ENCODE peak calls at places on chromosomes 6 and 20, in seven cellular contexts. W, J, L, Y, D, N and B are unnamed samples.

GRCh38 chr6:134288538-134289203 is 29.2 kb downstream of the SGK1 start:
- DNase-seq in W (no peak), J (peak; percentile 61), L (peak; percentile 15), Y (no peak), D (no peak), N (no peak), B (no peak)

GRCh38 chr20:59948828-59949720 is 8.9 kb downstream of the FAM217B start:
- DNase-seq in W (peak; percentile 29), J (peak; percentile 69), L (peak; percentile 69), Y (peak; percentile 71), D (peak; percentile 81), N (peak; percentile 70), B (peak; percentile 57)

GRCh38 chr6:72724545-72724944 is 102.7 kb downstream of the KCNQ5 start:
- DNase-seq in W (no peak), J (no peak), L (no peak), Y (no peak), D (peak; percentile 61), N (peak; percentile 34), B (no peak)

GRCh38 chr6:97473979-97474378 is 191.0 kb upstream of the MMS22L start:
- DNase-seq in W (no peak), J (no peak), L (no peak), Y (peak; percentile 3), D (peak; percentile 45), N (peak; percentile 2), B (no peak)

GRCh38 chr6:125910518-125910917 is 46.1 kb upstream of the HINT3 start:
- DNase-seq in W (no peak), J (peak; percentile 11), L (no peak), Y (no peak), D (no peak), N (no peak), B (no peak)

GRCh38 chr20:10672579-10673127 is 1.1 kb downstream of the JAG1 start:
- DNase-seq in W (no peak), J (peak; percentile 58), L (peak; percentile 70), Y (peak; percentile 64), D (peak; percentile 71), N (peak; percentile 24), B (peak; percentile 51)

GRCh38 chr6:146123611-146124010 is 94.7 kb downstream of the GRM1 start:
- DNase-seq in W (no peak), J (no peak), L (no peak), Y (no peak), D (no peak), N (no peak), B (no peak)

GRCh38 chr20:33681728-33682353 is 4.3 kb downstream of the E2F1 start:
- DNase-seq in W (no peak), J (no peak), L (no peak), Y (no peak), D (no peak), N (peak; percentile 40), B (no peak)

GRCh38 chr6:146770965-146771735 is 172.4 kb downstream of the ADGB start:
- DNase-seq in W (no peak), J (no peak), L (no peak), Y (no peak), D (no peak), N (peak; percentile 22), B (no peak)

GRCh38 chr6:106156863-106157262 is 70.7 kb downstream of the PRDM1 start:
- DNase-seq in W (no peak), J (no peak), L (no peak), Y (no peak), D (no peak), N (no peak), B (no peak)

GRCh38 chr20:21564127-21564773 is 50.4 kb upstream of the NKX2-2 start:
- DNase-seq in W (no peak), J (no peak), L (no peak), Y (no peak), D (no peak), N (no peak), B (no peak)

GRCh38 chr20:62367136-62367482 is at the start of gene LAMA5:
- DNase-seq in W (no peak), J (peak; percentile 59), L (peak; percentile 89), Y (peak; percentile 79), D (peak; percentile 70), N (peak; percentile 69), B (peak; percentile 81)

GRCh38 chr6:43499028-43499815 is 10.9 kb downstream of the LRRC73 start:
- DNase-seq in W (no peak), J (no peak), L (no peak), Y (no peak), D (no peak), N (no peak), B (no peak)

GRCh38 chr6:154154389-154154967 is 115.4 kb downstream of the OPRM1 start:
- DNase-seq in W (peak; percentile 62), J (peak; percentile 71), L (peak; percentile 88), Y (peak; percentile 88), D (peak; percentile 83), N (peak; percentile 66), B (no peak)

GRCh38 chr6:28768187-28768913 is 155.4 kb downstream of the TRIM27 start:
- DNase-seq in W (no peak), J (no peak), L (no peak), Y (no peak), D (no peak), N (no peak), B (no peak)

GRCh38 chr6:161251345-161251744 is 22.5 kb downstream of the AGPAT4 start:
- DNase-seq in W (no peak), J (no peak), L (no peak), Y (no peak), D (no peak), N (no peak), B (no peak)

GRCh38 chr6:56193846-56194245 is 53.5 kb downstream of the COL21A1 start:
- DNase-seq in W (no peak), J (peak; percentile 27), L (no peak), Y (no peak), D (no peak), N (no peak), B (no peak)

GRCh38 chr6:10413850-10414765 is 766 bp downstream of the TFAP2A start:
- DNase-seq in W (no peak), J (peak; percentile 69), L (peak; percentile 46), Y (peak; percentile 66), D (no peak), N (no peak), B (peak; percentile 63)

GRCh38 chr6:37540390-37540789 is 40.7 kb upstream of the CCDC167 start:
- DNase-seq in W (no peak), J (no peak), L (no peak), Y (peak; percentile 48), D (peak; percentile 60), N (no peak), B (no peak)

GRCh38 chr6:34015576-34015975 is 130.3 kb downstream of the GRM4 start:
- DNase-seq in W (no peak), J (no peak), L (no peak), Y (peak; percentile 82), D (no peak), N (no peak), B (no peak)

GRCh38 chr6:142871910-142872331 is 73.1 kb downstream of the HIVEP2 start:
- DNase-seq in W (no peak), J (peak; percentile 68), L (peak; percentile 60), Y (no peak), D (no peak), N (no peak), B (no peak)

GRCh38 chr6:18269253-18269652 is 4.9 kb upstream of the DEK start:
- DNase-seq in W (no peak), J (peak; percentile 62), L (no peak), Y (no peak), D (no peak), N (peak; percentile 15), B (no peak)

GRCh38 chr20:49482621-49483017 is at the start of gene KCNB1:
- DNase-seq in W (no peak), J (peak; percentile 52), L (peak; percentile 93), Y (peak; percentile 94), D (no peak), N (peak; percentile 19), B (peak; percentile 43)

GRCh38 chr6:37339911-37340638 is 13.7 kb upstream of the RNF8 start:
- DNase-seq in W (no peak), J (no peak), L (no peak), Y (no peak), D (no peak), N (no peak), B (no peak)

GRCh38 chr6:75604294-75604693 is 2.6 kb downstream of the SENP6 start:
- DNase-seq in W (no peak), J (no peak), L (no peak), Y (no peak), D (no peak), N (no peak), B (no peak)

GRCh38 chr6:28953039-28953872 is 29.5 kb upstream of the TRIM27 start:
- DNase-seq in W (peak; percentile 36), J (peak; percentile 85), L (peak; percentile 81), Y (peak; percentile 67), D (peak; percentile 88), N (peak; percentile 74), B (peak; percentile 61)

GRCh38 chr6:139349464-139350020 is 24.9 kb downstream of the CITED2 start:
- DNase-seq in W (no peak), J (peak; percentile 71), L (no peak), Y (no peak), D (no peak), N (no peak), B (peak; percentile 5)

GRCh38 chr6:132188865-132189264 is 212.4 kb downstream of the MOXD1 start:
- DNase-seq in W (peak; percentile 6), J (peak; percentile 66), L (no peak), Y (no peak), D (no peak), N (no peak), B (no peak)
- H3K4me3 ChIP-seq in W (no peak overlapping the region), J (no peak overlapping the region), L (no peak overlapping the region), Y (no peak overlapping the region), D (no peak overlapping the region), N (no peak overlapping the region), B (no peak overlapping the region)

DNA sequence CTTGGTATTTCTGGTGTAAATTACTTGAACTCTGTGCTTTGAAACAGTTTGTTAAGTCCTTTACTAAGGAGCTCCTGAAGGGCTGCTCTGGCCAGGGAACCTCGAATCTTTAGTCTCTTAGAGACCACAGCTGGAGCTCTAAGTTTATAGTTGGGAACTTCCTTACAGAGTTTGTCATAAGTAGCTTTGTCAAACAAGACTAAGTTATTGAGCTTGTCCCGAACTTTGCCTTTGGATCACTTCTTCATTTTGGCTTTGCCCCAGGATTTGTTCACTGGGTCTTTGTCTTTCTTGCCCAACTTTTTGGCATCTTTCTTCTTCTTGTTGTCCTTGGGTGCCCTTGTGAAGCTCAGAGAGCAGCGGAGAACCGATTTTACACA is 64.8 kb downstream of the FAM50B start:
- DNase-seq in W (no peak), J (peak; percentile 66), L (no peak), Y (no peak), D (no peak), N (no peak), B (no peak)
- H3K9me2 ChIP-seq in W (no peaks in the 10 kb centered on the region), J (no peaks in the 10 kb centered on the region), L (no peaks in the 10 kb centered on the region), Y (peaks cover 3% of the 10 kb centered on the region), D (no peaks in the 10 kb centered on the region), N (no peaks in the 10 kb centered on the region), B (no peaks in the 10 kb centered on the region)

DNA sequence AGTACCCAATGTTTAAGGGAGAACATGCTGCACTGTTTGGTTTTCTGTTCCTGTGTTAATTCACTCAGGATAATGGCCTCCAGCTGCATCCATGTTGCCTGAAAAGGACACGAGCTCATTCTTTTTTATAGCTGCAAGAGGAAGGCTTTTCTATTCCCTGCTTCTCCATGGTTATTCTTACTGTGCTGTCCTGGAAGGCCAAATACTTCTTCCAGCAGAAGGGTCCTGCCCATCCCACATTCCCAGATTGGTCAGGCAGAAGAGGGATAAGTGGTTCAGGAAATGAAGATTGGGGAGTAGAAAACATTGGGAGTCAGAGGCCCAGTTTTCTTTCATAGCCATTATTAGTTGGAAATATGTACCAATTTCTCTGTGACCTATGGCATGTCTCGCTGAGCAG is 122.4 kb downstream of the TCP11 start:
- DNase-seq in W (no peak), J (no peak), L (no peak), Y (no peak), D (no peak), N (no peak), B (no peak)
- H3K4me1 ChIP-seq in W (no peaks in the 10 kb centered on the region), J (peaks cover 20% of the 10 kb centered on the region), L (peaks cover 50% of the 10 kb centered on the region), Y (peaks cover 35% of the 10 kb centered on the region), D (no peaks in the 10 kb centered on the region), N (no peaks in the 10 kb centered on the region), B (peaks cover 5% of the 10 kb centered on the region)

GRCh38 chr6:26607434-26608230 is 10.9 kb downstream of the ABT1 start:
- DNase-seq in W (peak; percentile 48), J (peak; percentile 78), L (peak; percentile 79), Y (peak; percentile 83), D (peak; percentile 87), N (peak; percentile 80), B (peak; percentile 56)
- H3K4me3 ChIP-seq in W (peak overlapping the region; percentile 15), J (peak overlapping the region; percentile 72), L (no peak overlapping the region), Y (no peak overlapping the region), D (no peak overlapping the region), N (peak overlapping the region; percentile 21), B (peak overlapping the region; percentile 37)